ENCODE peak calls at places on chromosomes 5 and 9, in five cellular contexts. W is epithelial cell of esophagus, M is HT-29, N is RWPE1, K is fibroblast of gingiva. F is an unnamed sample.

GRCh38 chr9:121844090-121844489 is 192.7 kb downstream of the DAB2IP start:
- DNase-seq in W (no peak), K (no peak), N (no peak), M (no peak), F (peak)

GRCh38 chr5:108373426-108373825 is 8.5 kb downstream of the FBXL17 start:
- DNase-seq in W (no peak), N (no peak), K (no peak), M (no peak), F (no peak)

GRCh38 chr5:151115272-151115905 is 34.6 kb upstream of the TNIP1 start:
- DNase-seq in W (peak), N (peak), M (peak), K (peak), F (peak)

GRCh38 chr5:93151121-93151520 is 429.9 kb downstream of the NR2F1-AS1 start:
- DNase-seq in K (peak), N (peak), M (peak), W (no peak), F (no peak)

GRCh38 chr5:74766348-74766886 is 500 bp downstream of the GFM2 start:
- DNase-seq in W (peak), K (peak), N (peak), M (peak), F (peak)

GRCh38 chr5:173310861-173311515 is 17.2 kb downstream of the STC2 start:
- DNase-seq in K (peak), N (no peak), M (no peak), W (no peak), F (no peak)

GRCh38 chr5:151569132-151570046 is 21.7 kb downstream of the FAT2 start:
- DNase-seq in W (peak), N (no peak), K (no peak), M (no peak), F (no peak)

GRCh38 chr9:110186254-110186653 is 21.7 kb downstream of the C9orf152 start:
- DNase-seq in M (no peak), W (peak), K (no peak), N (peak), F (peak)

GRCh38 chr5:93800988-93801811 is 59.8 kb upstream of the POU5F2 start:
- DNase-seq in M (peak), N (peak), W (peak), K (peak), F (peak)

GRCh38 chr5:179923422-179923821 is 15.7 kb upstream of the TBC1D9B start:
- DNase-seq in N (no peak), W (no peak), M (no peak), K (no peak), F (no peak)

GRCh38 chr9:89750117-89750551 is 145.3 kb downstream of the GADD45G start:
- DNase-seq in N (no peak), K (no peak), M (no peak), W (no peak), F (no peak)

GRCh38 chr5:38556115-38556598 is 289 bp downstream of the LIFR start:
- DNase-seq in W (no peak), N (no peak), K (no peak), M (no peak), F (peak)

GRCh38 chr9:86099695-86100364 is 472 bp upstream of the GOLM1 start:
- DNase-seq in N (peak), W (peak), M (peak), K (peak), F (peak)

GRCh38 chr9:129310666-129311350 is 132.7 kb upstream of the IER5L start:
- DNase-seq in M (no peak), K (no peak), N (no peak), W (peak), F (no peak)

GRCh38 chr9:129185991-129186390 is 7.9 kb upstream of the IER5L start:
- DNase-seq in M (no peak), K (no peak), N (no peak), W (peak), F (no peak)

GRCh38 chr5:107867266-107867665 is 196.5 kb upstream of the EFNA5 start:
- DNase-seq in M (no peak), N (no peak), K (no peak), W (no peak), F (no peak)

GRCh38 chr5:32261198-32261597 is 51.5 kb downstream of the MTMR12 start:
- DNase-seq in N (no peak), W (no peak), K (no peak), M (no peak), F (no peak)

GRCh38 chr5:119411935-119412623 is 40.2 kb upstream of the HSD17B4 start:
- DNase-seq in N (peak), M (peak), W (peak), K (peak), F (peak)

GRCh38 chr9:117218951-117219350 is 195.9 kb downstream of the ASTN2 start:
- DNase-seq in M (no peak), N (no peak), K (no peak), W (peak), F (peak)

GRCh38 chr9:92206490-92206889 is 87.0 kb downstream of the IARS1 start:
- DNase-seq in M (no peak), W (peak), K (no peak), N (no peak), F (peak)

GRCh38 chr5:139565411-139566305 is 4.5 kb downstream of the UBE2D2 start:
- DNase-seq in M (no peak), W (no peak), K (peak), N (no peak), F (no peak)

GRCh38 chr5:14628346-14628745 is 36.2 kb upstream of the OTULIN start:
- DNase-seq in W (peak), M (peak), K (peak), N (peak), F (peak)

GRCh38 chr5:76942581-76942980 is 10.3 kb upstream of the CRHBP start:
- DNase-seq in N (no peak), W (peak), M (no peak), K (peak), F (no peak)

GRCh38 chr5:115838885-115839518 is 2.4 kb downstream of the ATG12 start:
- DNase-seq in W (peak), K (peak), N (peak), M (peak), F (peak)

GRCh38 chr5:37568018-37568753 is 189.1 kb downstream of the WDR70 start:
- DNase-seq in M (no peak), N (no peak), K (no peak), W (no peak), F (no peak)

GRCh38 chr5:143541943-143542797 is 138.7 kb upstream of the NR3C1 start:
- DNase-seq in W (peak), M (no peak), N (no peak), K (no peak), F (no peak)

GRCh38 chr9:127626752-127627493 is 14.8 kb downstream of the STXBP1 start:
- DNase-seq in K (no peak), W (peak), M (no peak), N (no peak), F (no peak)

GRCh38 chr9:82490019-82490499 is 501.5 kb downstream of the SPATA31D1 start:
- DNase-seq in W (peak), M (no peak), N (peak), K (peak), F (no peak)

GRCh38 chr9:127138444-127138843 is 16.0 kb upstream of the ANGPTL2 start:
- DNase-seq in M (no peak), N (no peak), W (no peak), K (no peak), F (no peak)

GRCh38 chr9:86407022-86407421 is 52.8 kb upstream of the TUT7 start:
- DNase-seq in M (no peak), K (peak), N (peak), W (peak), F (no peak)